ENCODE peak calls at places on chromosomes 13 and 19, in four cellular contexts. H is HS-5, U is GF-D8, M is colonic mucosa. K is an unnamed sample.

GRCh38 chr13:26517931-26518330 is 39.6 kb upstream of the WASF3 start:
- DNase-seq in U (no peak), H (no peak), M (no peak), K (no peak)

GRCh38 chr13:53191091-53191490 is 162.5 kb downstream of the OLFM4 start:
- DNase-seq in H (peak; percentile 33), U (no peak), M (no peak), K (peak; percentile 50)

GRCh38 chr13:47459512-47459911 is 541.6 kb downstream of the SUCLA2 start:
- DNase-seq in M (no peak), H (no peak), U (no peak), K (no peak)

GRCh38 chr19:45471866-45472556 is 4.2 kb downstream of the FOSB start:
- DNase-seq in M (no peak), H (no peak), U (no peak), K (no peak)

GRCh38 chr19:51469629-51470028 is 8.7 kb upstream of the CEACAM18 start:
- DNase-seq in H (no peak), U (no peak), M (no peak), K (no peak)

GRCh38 chr13:91347996-91348905 is 764 bp downstream of the MIR17HG start:
- DNase-seq in U (no peak), M (peak; percentile 51), H (no peak), K (no peak)

GRCh38 chr13:111594606-111595005 is 274.2 kb downstream of the TEX29 start:
- DNase-seq in H (no peak), M (no peak), U (no peak), K (no peak)

GRCh38 chr13:41562083-41562482 is 104.7 kb downstream of the RGCC start:
- DNase-seq in M (peak; percentile 55), H (peak; percentile 42), U (no peak), K (no peak)

GRCh38 chr13:91397595-91397994 is 826 bp upstream of the GPC5 start:
- DNase-seq in U (no peak), M (no peak), H (no peak), K (no peak)

GRCh38 chr19:15466851-15467733 is 2.7 kb upstream of the RASAL3 start:
- DNase-seq in M (no peak), H (peak; percentile 77), U (peak; percentile 94), K (no peak)

K was measured in keratinocyte.